ENCODE peak calls at places on chromosome 11, in four cellular contexts. One of them, this sample, is unnamed.

GRCh38 chr11:69638941-69639681 is 1.8 kb upstream of the CCND1 start:
- DNase-seq in prostate gland: peak; percentile 96
- DNase-seq in lower lobe of right lung: peak; percentile 95
- DNase-seq in HCT116: peak; percentile 95
- DNase-seq in this sample: peak; percentile 98

GRCh38 chr11:88103337-88104206 is 71.7 kb downstream of the RAB38 start:
- DNase-seq in prostate gland: no peak
- DNase-seq in lower lobe of right lung: peak; percentile 54
- DNase-seq in HCT116: peak; percentile 85
- DNase-seq in this sample: peak; percentile 44

GRCh38 chr11:14645247-14645912 is 1.8 kb downstream of the PDE3B start:
- DNase-seq in prostate gland: no peak
- DNase-seq in lower lobe of right lung: no peak
- DNase-seq in HCT116: no peak
- DNase-seq in this sample: peak; percentile 19

GRCh38 chr11:128608732-128609131 is 21.4 kb upstream of the ETS1 start:
- DNase-seq in prostate gland: no peak
- DNase-seq in lower lobe of right lung: no peak
- DNase-seq in HCT116: no peak
- DNase-seq in this sample: no peak

GRCh38 chr11:97764193-97764592 is 1256.6 kb upstream of the CNTN5 start:
- DNase-seq in prostate gland: no peak
- DNase-seq in lower lobe of right lung: no peak
- DNase-seq in HCT116: no peak
- DNase-seq in this sample: no peak

GRCh38 chr11:3184732-3185347 is 19.7 kb upstream of the OSBPL5 start:
- DNase-seq in prostate gland: no peak
- DNase-seq in lower lobe of right lung: no peak
- DNase-seq in HCT116: no peak
- DNase-seq in this sample: no peak

GRCh38 chr11:67432655-67433349 is 4.5 kb downstream of the RPS6KB2 start:
- DNase-seq in prostate gland: no peak
- DNase-seq in lower lobe of right lung: no peak
- DNase-seq in HCT116: no peak
- DNase-seq in this sample: no peak

GRCh38 chr11:35986958-35987357 is 43.1 kb downstream of the LDLRAD3 start:
- DNase-seq in prostate gland: no peak
- DNase-seq in lower lobe of right lung: no peak
- DNase-seq in HCT116: no peak
- DNase-seq in this sample: no peak

GRCh38 chr11:80592546-80592945 is 1151.7 kb upstream of the TENM4 start:
- DNase-seq in prostate gland: no peak
- DNase-seq in lower lobe of right lung: no peak
- DNase-seq in HCT116: no peak
- DNase-seq in this sample: no peak

GRCh38 chr11:16737860-16738197 is 618 bp upstream of the C11orf58 start:
- DNase-seq in prostate gland: no peak
- DNase-seq in lower lobe of right lung: no peak
- DNase-seq in HCT116: peak; percentile 4
- DNase-seq in this sample: no peak

DNA sequence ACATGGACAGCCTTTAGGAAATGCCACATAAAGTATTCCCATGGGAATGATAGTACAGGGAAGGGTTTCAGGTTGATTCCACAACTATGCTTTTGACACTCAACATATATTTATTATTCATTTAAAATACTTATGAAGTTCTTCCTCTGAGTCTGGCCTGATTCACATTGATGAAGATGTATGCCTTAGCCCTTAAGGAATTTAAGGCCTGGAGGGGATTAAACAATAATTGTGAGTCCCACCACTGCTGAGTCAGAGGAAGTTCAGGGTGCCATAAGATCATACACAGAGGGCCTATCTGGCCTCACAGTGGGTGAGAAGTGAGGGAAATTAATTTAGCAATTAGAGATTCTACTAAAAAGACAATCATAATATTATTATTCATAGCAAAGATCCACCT is 161.1 kb upstream of the SNX19 start:
- DNase-seq in prostate gland: no peak
- DNase-seq in lower lobe of right lung: no peak
- DNase-seq in HCT116: no peak
- DNase-seq in this sample: no peak
- H3K4me3 ChIP-seq in prostate gland: no peak overlapping the region
- H3K4me3 ChIP-seq in lower lobe of right lung: no peak overlapping the region
- H3K4me3 ChIP-seq in HCT116: no peak overlapping the region
- H3K4me3 ChIP-seq in this sample: no peak overlapping the region

GRCh38 chr11:49202287-49202976 is 6.0 kb downstream of the FOLH1 start:
- DNase-seq in prostate gland: no peak
- DNase-seq in lower lobe of right lung: no peak
- DNase-seq in HCT116: no peak
- DNase-seq in this sample: no peak

GRCh38 chr11:49208006-49208721 is at the start of gene FOLH1:
- DNase-seq in prostate gland: peak; percentile 19
- DNase-seq in lower lobe of right lung: peak; percentile 51
- DNase-seq in HCT116: no peak
- DNase-seq in this sample: no peak
- H3K4me3 ChIP-seq in prostate gland: peak within 1 kb of the TSS; percentile 58
- H3K4me3 ChIP-seq in lower lobe of right lung: peak within 1 kb of the TSS; percentile 56
- H3K4me3 ChIP-seq in HCT116: no peak within 1 kb of the TSS
- H3K4me3 ChIP-seq in this sample: no peak within 1 kb of the TSS

GRCh38 chr11:124761301-124762021 is 629 bp downstream of the ESAM start:
- DNase-seq in prostate gland: no peak
- DNase-seq in lower lobe of right lung: no peak
- DNase-seq in HCT116: no peak
- DNase-seq in this sample: no peak

GRCh38 chr11:124762077-124762623 is at the start of gene ESAM:
- DNase-seq in prostate gland: no peak
- DNase-seq in lower lobe of right lung: peak; percentile 80
- DNase-seq in HCT116: no peak
- DNase-seq in this sample: no peak

GRCh38 chr11:124760806-124761205 is 1.3 kb downstream of the ESAM start:
- DNase-seq in prostate gland: no peak
- DNase-seq in lower lobe of right lung: no peak
- DNase-seq in HCT116: no peak
- DNase-seq in this sample: no peak

GRCh38 chr11:124763156-124763947 is 1.3 kb upstream of the ESAM start:
- DNase-seq in prostate gland: peak; percentile 84
- DNase-seq in lower lobe of right lung: peak; percentile 93
- DNase-seq in HCT116: peak; percentile 61
- DNase-seq in this sample: peak; percentile 75

GRCh38 chr11:124762624-124763155 is 600 bp upstream of the ESAM start:
- DNase-seq in prostate gland: no peak
- DNase-seq in lower lobe of right lung: no peak
- DNase-seq in HCT116: no peak
- DNase-seq in this sample: no peak
- H3K4me3 ChIP-seq in prostate gland: peak overlapping the region; percentile 16
- H3K4me3 ChIP-seq in lower lobe of right lung: peak overlapping the region; percentile 66
- H3K4me3 ChIP-seq in HCT116: peak overlapping the region; percentile 77
- H3K4me3 ChIP-seq in this sample: peak overlapping the region; percentile 32

DNA sequence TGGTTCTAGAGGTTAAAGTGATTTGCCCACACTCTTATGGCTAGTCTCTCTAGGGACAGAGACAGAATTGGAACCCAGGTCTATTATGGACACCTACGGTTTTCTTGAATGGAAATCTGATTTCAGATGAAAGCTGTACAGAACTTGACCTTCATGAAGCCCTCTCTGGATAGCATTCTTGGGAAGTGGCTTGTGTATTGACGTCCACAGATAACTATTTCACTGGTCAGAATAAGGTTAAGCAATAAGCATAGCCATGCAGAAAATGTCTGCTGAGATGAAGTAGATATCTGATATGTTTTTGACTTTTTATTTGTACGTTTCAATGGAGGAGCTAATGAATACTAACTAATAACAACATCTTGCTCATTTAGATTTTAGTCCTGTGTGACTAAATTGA is 1.1 kb downstream of the TLCD5 start:
- DNase-seq in prostate gland: no peak
- DNase-seq in lower lobe of right lung: no peak
- DNase-seq in HCT116: no peak
- DNase-seq in this sample: peak; percentile 47
- H3K4me3 ChIP-seq in prostate gland: no peak overlapping the region
- H3K4me3 ChIP-seq in lower lobe of right lung: peak overlapping the region; percentile 77
- H3K4me3 ChIP-seq in HCT116: peak overlapping the region; percentile 67
- H3K4me3 ChIP-seq in this sample: peak overlapping the region; percentile 61

GRCh38 chr11:59787255-59787588 is 23.4 kb downstream of the MRPL16 start:
- DNase-seq in prostate gland: no peak
- DNase-seq in lower lobe of right lung: no peak
- DNase-seq in HCT116: no peak
- DNase-seq in this sample: no peak

GRCh38 chr11:59783632-59784090 is 26.9 kb downstream of the MRPL16 start:
- DNase-seq in prostate gland: no peak
- DNase-seq in lower lobe of right lung: no peak
- DNase-seq in HCT116: no peak
- DNase-seq in this sample: no peak

GRCh38 chr11:59785818-59786217 is 24.8 kb downstream of the MRPL16 start:
- DNase-seq in prostate gland: no peak
- DNase-seq in lower lobe of right lung: no peak
- DNase-seq in HCT116: no peak
- DNase-seq in this sample: no peak

GRCh38 chr11:59791639-59792038 is 18.9 kb downstream of the MRPL16 start:
- DNase-seq in prostate gland: no peak
- DNase-seq in lower lobe of right lung: no peak
- DNase-seq in HCT116: no peak
- DNase-seq in this sample: no peak

DNA sequence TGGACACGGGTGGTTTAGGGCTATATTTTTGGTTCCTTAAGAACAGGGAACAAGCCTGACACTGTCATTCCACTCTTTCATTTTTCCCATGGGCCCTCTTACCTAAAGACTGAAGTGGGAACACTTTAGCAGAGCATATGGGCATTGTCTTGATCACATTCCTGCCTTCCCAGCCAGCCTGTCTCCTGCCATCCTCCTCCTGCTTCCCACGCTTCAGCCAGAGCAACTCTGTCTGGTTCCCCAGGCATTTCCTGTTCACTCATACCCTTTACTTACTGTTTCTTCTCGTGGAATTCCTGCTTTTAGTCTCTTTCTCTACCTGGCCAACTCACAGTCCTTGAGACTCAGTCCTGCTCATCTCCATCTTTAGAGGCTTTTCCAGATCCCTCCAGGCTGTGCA is 22.8 kb downstream of the MRPL16 start:
- DNase-seq in prostate gland: no peak
- DNase-seq in lower lobe of right lung: no peak
- DNase-seq in HCT116: no peak
- DNase-seq in this sample: peak; percentile 48
- H3K4me3 ChIP-seq in prostate gland: no peak overlapping the region
- H3K4me3 ChIP-seq in lower lobe of right lung: no peak overlapping the region
- H3K4me3 ChIP-seq in HCT116: no peak overlapping the region
- H3K4me3 ChIP-seq in this sample: no peak overlapping the region

GRCh38 chr11:123593570-123593969 is 60.9 kb downstream of the SCN3B start:
- DNase-seq in prostate gland: no peak
- DNase-seq in lower lobe of right lung: no peak
- DNase-seq in HCT116: no peak
- DNase-seq in this sample: no peak

GRCh38 chr11:123590296-123590912 is 64.0 kb downstream of the SCN3B start:
- DNase-seq in prostate gland: no peak
- DNase-seq in lower lobe of right lung: no peak
- DNase-seq in HCT116: peak; percentile 23
- DNase-seq in this sample: peak; percentile 52

GRCh38 chr11:123597859-123598258 is 56.6 kb downstream of the SCN3B start:
- DNase-seq in prostate gland: no peak
- DNase-seq in lower lobe of right lung: no peak
- DNase-seq in HCT116: no peak
- DNase-seq in this sample: no peak

GRCh38 chr11:123594188-123594901 is 60.1 kb downstream of the SCN3B start:
- DNase-seq in prostate gland: no peak
- DNase-seq in lower lobe of right lung: no peak
- DNase-seq in HCT116: no peak
- DNase-seq in this sample: no peak

GRCh38 chr11:123594921-123595320 is 59.5 kb downstream of the SCN3B start:
- DNase-seq in prostate gland: no peak
- DNase-seq in lower lobe of right lung: no peak
- DNase-seq in HCT116: no peak
- DNase-seq in this sample: no peak
- H3K4me3 ChIP-seq in prostate gland: no peak overlapping the region
- H3K4me3 ChIP-seq in lower lobe of right lung: no peak overlapping the region
- H3K4me3 ChIP-seq in HCT116: no peak overlapping the region
- H3K4me3 ChIP-seq in this sample: no peak overlapping the region

GRCh38 chr11:7596975-7597391 is 76.3 kb downstream of the CYB5R2 start:
- DNase-seq in prostate gland: peak; percentile 75
- DNase-seq in lower lobe of right lung: no peak
- DNase-seq in HCT116: no peak
- DNase-seq in this sample: no peak
- H3K4me3 ChIP-seq in prostate gland: no peak overlapping the region
- H3K4me3 ChIP-seq in lower lobe of right lung: no peak overlapping the region
- H3K4me3 ChIP-seq in HCT116: no peak overlapping the region
- H3K4me3 ChIP-seq in this sample: no peak overlapping the region

This sample was measured in astrocyte of the spinal cord.